ENCODE peak calls at places on chromosomes 3 and 15, in seven cellular contexts. H, Y, Z, A, D, I and E are unnamed samples.

GRCh38 chr15:66044837-66045236 is 175.5 kb downstream of the RAB11A start:
- DNase-seq in I (no peak), H (no peak), D (no peak), Y (no peak), A (no peak), Z (no peak), E (no peak)

GRCh38 chr3:150721285-150722130 is 17.8 kb upstream of the ERICH6 start:
- DNase-seq in I (peak), D (peak), Y (peak), Z (peak), A (no peak), H (peak), E (peak)

GRCh38 chr15:49490963-49491362 is 67.9 kb downstream of the FGF7 start:
- DNase-seq in D (no peak), I (no peak), A (no peak), Z (peak), H (no peak), Y (no peak), E (peak)

GRCh38 chr15:48680841-48681240 is 35.3 kb upstream of the FBN1 start:
- DNase-seq in A (no peak), I (no peak), Z (peak), Y (no peak), D (no peak), H (no peak), E (peak)

GRCh38 chr3:56885461-56885860 is 83.7 kb upstream of the ARHGEF3 start:
- DNase-seq in I (no peak), A (no peak), H (no peak), D (no peak), Y (no peak), Z (no peak), E (no peak)

GRCh38 chr15:92903956-92904831 is 4.1 kb downstream of the CHD2 start:
- DNase-seq in Y (peak), H (peak), Z (peak), D (peak), I (peak), A (peak), E (peak)

GRCh38 chr3:29775352-29775751 is 494.5 kb downstream of the RBMS3 start:
- DNase-seq in Z (peak), Y (no peak), H (no peak), I (no peak), A (no peak), D (no peak), E (no peak)

GRCh38 chr3:48708481-48708889 is 8.5 kb downstream of the IP6K2 start:
- DNase-seq in I (no peak), H (no peak), D (no peak), A (no peak), Z (peak), Y (no peak), E (no peak)

GRCh38 chr15:78879517-78880241 is 7.0 kb downstream of the MORF4L1 start:
- DNase-seq in A (no peak), H (no peak), Y (no peak), Z (no peak), D (no peak), I (no peak), E (no peak)

GRCh38 chr3:143502101-143502500 is 346.2 kb downstream of the SLC9A9 start:
- DNase-seq in A (no peak), I (no peak), Z (no peak), Y (no peak), H (no peak), D (no peak), E (no peak)

GRCh38 chr3:63968612-63969350 is 54.5 kb downstream of the PSMD6 start:
- DNase-seq in Z (no peak), I (no peak), A (no peak), D (no peak), H (peak), Y (no peak), E (no peak)

GRCh38 chr15:78049691-78050440 is 27.6 kb downstream of the TBC1D2B start:
- DNase-seq in Z (peak), Y (no peak), H (peak), I (peak), D (no peak), A (no peak), E (peak)

GRCh38 chr3:141427764-141428163 is 59.1 kb upstream of the RASA2 start:
- DNase-seq in Y (no peak), D (no peak), Z (no peak), I (no peak), H (no peak), A (no peak), E (no peak)

GRCh38 chr3:100254168-100254777 is 6.5 kb upstream of the TBC1D23 start:
- DNase-seq in Y (peak), A (no peak), I (peak), D (peak), Z (peak), H (peak), E (peak)

GRCh38 chr15:42121021-42121420 is 26.7 kb upstream of the PLA2G4D start:
- DNase-seq in Z (no peak), D (no peak), H (no peak), I (no peak), A (no peak), Y (no peak), E (no peak)

GRCh38 chr3:54877675-54878544 is 49.9 kb downstream of the LRTM1 start:
- DNase-seq in H (no peak), Z (no peak), D (no peak), A (no peak), Y (no peak), I (no peak), E (no peak)